ENCODE peak calls at places on chromosomes 3 and 15, in seven cellular contexts. D is upper lobe of right lung, H is ovary, W is right cardiac atrium, M is heart left ventricle, J is GM06990, V is IMR-90. E is an unnamed sample.

GRCh38 chr3:55434789-55435188 is 52.3 kb downstream of the WNT5A start:
- DNase-seq in V (peak; percentile 21), W (peak; percentile 50), J (no peak), M (no peak), H (no peak), D (no peak), E (no peak)

GRCh38 chr3:160575589-160575988 is 10.2 kb upstream of the KPNA4 start:
- DNase-seq in D (no peak), M (no peak), V (no peak), J (no peak), H (no peak), W (no peak), E (no peak)

GRCh38 chr3:146163584-146163983 is 2.6 kb upstream of the PLOD2 start:
- DNase-seq in M (no peak), H (no peak), D (no peak), W (no peak), V (peak; percentile 94), J (no peak), E (no peak)

GRCh38 chr15:90227816-90228772 is 5.6 kb downstream of the CIB1 start:
- DNase-seq in W (no peak), H (no peak), V (no peak), M (no peak), J (no peak), D (no peak), E (no peak)

GRCh38 chr3:41688595-41689380 is 273.1 kb downstream of the ULK4 start:
- DNase-seq in D (no peak), H (no peak), V (peak; percentile 78), J (no peak), M (no peak), W (no peak), E (no peak)

GRCh38 chr3:46284981-46285683 is 42.9 kb downstream of the CCR3 start:
- DNase-seq in W (no peak), V (no peak), J (no peak), D (no peak), H (no peak), M (no peak), E (no peak)

GRCh38 chr3:76096836-76097587 is 311.7 kb upstream of the ZNF717 start:
- DNase-seq in J (no peak), M (no peak), W (no peak), V (peak; percentile 3), D (no peak), H (no peak), E (no peak)

GRCh38 chr3:98395111-98395510 is 4.6 kb downstream of the OR5K3 start:
- DNase-seq in D (no peak), W (no peak), H (no peak), V (no peak), M (no peak), J (no peak), E (peak; percentile 52)

GRCh38 chr3:127546517-127546916 is 44.0 kb downstream of the TPRA1 start:
- DNase-seq in W (peak; percentile 53), V (no peak), H (no peak), D (no peak), J (no peak), M (no peak), E (no peak)

GRCh38 chr3:161069441-161070251 is 35.5 kb downstream of the B3GALNT1 start:
- DNase-seq in H (no peak), M (no peak), J (peak; percentile 77), D (no peak), W (no peak), V (peak; percentile 46), E (peak; percentile 39)

GRCh38 chr3:190595807-190596206 is 81.9 kb downstream of the IL1RAP start:
- DNase-seq in M (no peak), W (no peak), V (no peak), H (no peak), J (no peak), D (no peak), E (no peak)

GRCh38 chr15:80619677-80620076 is 75.4 kb upstream of the ABHD17C start:
- DNase-seq in H (no peak), D (no peak), V (peak; percentile 43), J (no peak), W (no peak), M (no peak), E (no peak)

GRCh38 chr15:97652041-97652440 is 308.5 kb upstream of the ARRDC4 start:
- DNase-seq in H (no peak), J (no peak), M (no peak), D (no peak), W (no peak), V (no peak), E (no peak)

GRCh38 chr15:71136159-71137137 is 21.2 kb downstream of the THSD4 start:
- DNase-seq in V (peak; percentile 90), M (peak; percentile 60), W (no peak), D (no peak), J (no peak), H (no peak), E (no peak)

GRCh38 chr15:41930221-41930866 is 36.5 kb upstream of the SPTBN5 start:
- DNase-seq in J (no peak), V (peak; percentile 97), H (no peak), D (peak; percentile 63), W (peak; percentile 88), M (no peak), E (no peak)

GRCh38 chr3:76532423-76532822 is 507.5 kb upstream of the ROBO2 start:
- DNase-seq in V (no peak), D (no peak), J (no peak), W (no peak), M (no peak), H (no peak), E (no peak)

GRCh38 chr3:115022835-115023398 is 124.2 kb downstream of the ZBTB20 start:
- DNase-seq in V (peak; percentile 12), W (no peak), H (no peak), D (no peak), J (no peak), M (no peak), E (no peak)

GRCh38 chr15:86650084-86650483 is 570.4 kb downstream of the AGBL1 start:
- DNase-seq in W (no peak), D (no peak), J (no peak), M (no peak), V (no peak), H (no peak), E (no peak)

GRCh38 chr3:120028271-120029047 is 65.8 kb downstream of the GSK3B start:
- DNase-seq in J (no peak), H (no peak), W (no peak), V (no peak), M (no peak), D (no peak), E (no peak)

GRCh38 chr3:13011369-13012227 is 61.6 kb downstream of the IQSEC1 start:
- DNase-seq in V (no peak), J (peak; percentile 72), H (no peak), M (no peak), W (no peak), D (peak; percentile 82), E (no peak)

GRCh38 chr3:194367992-194368841 is 1.3 kb downstream of the LRRC15 start:
- DNase-seq in W (no peak), H (no peak), D (no peak), J (no peak), V (peak; percentile 60), M (no peak), E (no peak)

GRCh38 chr15:44726568-44727461 is 9.5 kb upstream of the TRIM69 start:
- DNase-seq in J (peak; percentile 79), M (peak; percentile 52), V (peak; percentile 94), D (no peak), W (no peak), H (no peak), E (no peak)

GRCh38 chr15:44727462-44728231 is 8.7 kb upstream of the TRIM69 start:
- DNase-seq in M (no peak), H (no peak), D (no peak), W (no peak), J (no peak), V (no peak), E (no peak)

GRCh38 chr15:44726136-44726535 is 10.2 kb upstream of the TRIM69 start:
- DNase-seq in V (no peak), M (no peak), D (no peak), J (no peak), W (no peak), H (no peak), E (no peak)

GRCh38 chr15:44728576-44729393 is 7.5 kb upstream of the TRIM69 start:
- DNase-seq in W (peak; percentile 99), V (peak; percentile 99), M (peak; percentile 96), J (peak; percentile 96), H (peak; percentile 94), D (peak; percentile 97), E (peak; percentile 97)

DNA sequence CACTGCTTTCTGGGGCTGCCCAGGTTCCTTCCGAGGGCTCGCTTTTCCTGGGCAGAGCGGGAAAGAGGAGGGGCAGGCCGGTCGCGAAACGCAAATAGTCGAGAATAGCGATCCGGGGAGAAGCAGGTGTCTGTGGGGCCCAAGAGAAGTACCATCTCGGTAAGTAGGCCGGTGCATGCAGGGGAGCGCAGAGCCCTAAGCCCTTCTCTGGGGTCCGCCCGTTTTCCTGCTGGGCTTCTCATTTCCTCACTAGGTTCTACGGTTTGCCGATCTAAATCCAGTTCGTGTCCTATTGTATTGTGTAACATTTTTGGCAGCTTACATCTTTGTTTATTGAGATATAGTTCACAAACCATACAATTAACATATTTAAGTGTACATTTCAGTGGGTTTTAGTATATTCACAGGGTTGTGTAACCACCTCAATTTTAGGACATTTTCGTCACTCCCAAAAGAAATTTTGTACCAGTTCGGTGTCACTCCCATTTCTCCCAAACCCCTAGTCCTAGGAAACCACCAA is 6.9 kb upstream of the TRIM69 start:
- DNase-seq in J (no peak), D (peak; percentile 75), V (peak; percentile 18), H (no peak), M (peak; percentile 47), W (peak; percentile 60), E (peak; percentile 40)
- H3K4me3 ChIP-seq in J (peak overlapping the region; percentile 93), D (peak overlapping the region; percentile 91), V (peak overlapping the region; percentile 56), H (peak overlapping the region; percentile 88), M (peak overlapping the region; percentile 66), W (peak overlapping the region; percentile 65), E (peak overlapping the region; percentile 74)

GRCh38 chr3:133390715-133391114 is 9.1 kb upstream of the BFSP2 start:
- DNase-seq in W (no peak), D (no peak), M (no peak), J (no peak), V (no peak), H (no peak), E (no peak)
- H3K4me3 ChIP-seq in W (no peak overlapping the region), D (no peak overlapping the region), M (no peak overlapping the region), J (no peak overlapping the region), V (no peak overlapping the region), H (no peak overlapping the region), E (no peak overlapping the region)

GRCh38 chr3:123583563-123583962 is 1.3 kb downstream of the HACD2 start:
- DNase-seq in M (no peak), D (no peak), H (no peak), J (no peak), W (no peak), V (no peak), E (no peak)
- H3K4me3 ChIP-seq in M (no peak overlapping the region), D (peak overlapping the region; percentile 83), H (no peak overlapping the region), J (peak overlapping the region; percentile 87), W (no peak overlapping the region), V (no peak overlapping the region), E (peak overlapping the region; percentile 91)

GRCh38 chr3:33187368-33187634 is 31.3 kb downstream of the SUSD5 start:
- DNase-seq in J (no peak), W (no peak), H (no peak), M (no peak), D (no peak), V (peak; percentile 4), E (no peak)

GRCh38 chr3:33181229-33181628 is 37.4 kb downstream of the SUSD5 start:
- DNase-seq in V (no peak), H (no peak), W (no peak), J (no peak), D (no peak), M (no peak), E (no peak)

GRCh38 chr3:33184863-33185262 is 33.7 kb downstream of the SUSD5 start:
- DNase-seq in D (no peak), J (no peak), V (no peak), W (no peak), H (no peak), M (no peak), E (no peak)

GRCh38 chr3:33186524-33187367 is 31.9 kb downstream of the SUSD5 start:
- DNase-seq in M (no peak), V (peak; percentile 15), J (no peak), W (no peak), D (no peak), H (no peak), E (no peak)
- H3K4me3 ChIP-seq in M (no peak overlapping the region), V (no peak overlapping the region), J (no peak overlapping the region), W (no peak overlapping the region), D (no peak overlapping the region), H (no peak overlapping the region), E (no peak overlapping the region)